ENCODE peak calls at places on chromosomes 13 and 19, in ten cellular contexts. P is stimulated activated CD4-positive, alpha-beta T cell treated with anti-CD3 and anti-CD28 coated beads, Interleukin-15, amount 100 ng/mL, for 1 hour; O is NCI-H2081; C is EL; M is lower leg skin; Q is AG04450; N is stimulated activated naive B cell treated with anti-CD40 and anti-IgM and Interleukin-4, amounts not matched to agents 10 μg/mL and 1 μg/mL and 100 μg/mL, for 72 hours; U is endothelial cell; R is MM.1S; X is CD4-positive, alpha-beta T cell. A is an unnamed sample.

GRCh38 chr19:12778020-12778904 is 2.9 kb upstream of the HOOK2 start:
- DNase-seq in P (no peak), N (no peak), R (peak), Q (no peak), X (no peak), M (peak), C (peak), U (peak), O (peak), A (no peak)

GRCh38 chr19:12015015-12015752 is 20.3 kb downstream of the ZNF433 start:
- DNase-seq in Q (no peak), P (no peak), R (no peak), N (no peak), C (no peak), O (no peak), X (no peak), M (no peak), U (no peak), A (no peak)

GRCh38 chr19:48683349-48683748 is 10.5 kb upstream of the NTN5 start:
- DNase-seq in P (no peak), X (peak), N (no peak), C (peak), U (no peak), Q (no peak), M (no peak), O (no peak), R (peak), A (no peak)

GRCh38 chr13:59493436-59493965 is 670.2 kb downstream of the DIAPH3 start:
- DNase-seq in N (no peak), U (no peak), Q (no peak), C (no peak), O (no peak), M (no peak), P (no peak), R (peak), X (no peak), A (no peak)

GRCh38 chr19:45506991-45507863 is at the start of gene VASP:
- DNase-seq in X (peak), R (peak), P (peak), M (peak), Q (no peak), N (peak), U (peak), C (peak), O (peak), A (peak)

GRCh38 chr19:2500157-2500556 is 24.2 kb downstream of the GADD45B start:
- DNase-seq in U (no peak), P (no peak), R (no peak), Q (no peak), X (no peak), O (no peak), M (no peak), C (no peak), N (no peak), A (no peak)

GRCh38 chr13:75800545-75800944 is 164.4 kb downstream of the LMO7 start:
- DNase-seq in Q (no peak), X (no peak), U (no peak), P (no peak), M (no peak), N (no peak), R (no peak), C (no peak), O (no peak), A (no peak)

GRCh38 chr19:991174-991931 is 7.2 kb downstream of the WDR18 start:
- DNase-seq in N (no peak), Q (no peak), O (no peak), P (peak), R (no peak), U (peak), C (peak), X (peak), M (no peak), A (no peak)

A was measured in NCI-H1048.